ENCODE peak calls at places on chromosomes 13 and 19, in six cellular contexts. One of them, this sample, is unnamed.

GRCh38 chr13:42786696-42787095 is 5.3 kb downstream of the FAM216B start:
- DNase-seq in A549: no peak
- DNase-seq in Peyer's patch: no peak
- DNase-seq in PC-3: no peak
- DNase-seq in HCT116: no peak
- DNase-seq in uterus: no peak
- DNase-seq in this sample: no peak

GRCh38 chr19:8000298-8001038 is 5.0 kb downstream of the ELAVL1 start:
- DNase-seq in A549: no peak
- DNase-seq in uterus: no peak
- DNase-seq in PC-3: no peak
- DNase-seq in Peyer's patch: no peak
- DNase-seq in HCT116: no peak
- DNase-seq in this sample: no peak

GRCh38 chr19:31880283-31880682 is 465.1 kb upstream of the ZNF507 start:
- DNase-seq in A549: no peak
- DNase-seq in uterus: no peak
- DNase-seq in Peyer's patch: no peak
- DNase-seq in HCT116: no peak
- DNase-seq in PC-3: no peak
- DNase-seq in this sample: peak

GRCh38 chr13:40469581-40470282 is 196.7 kb downstream of the FOXO1 start:
- DNase-seq in HCT116: no peak
- DNase-seq in PC-3: no peak
- DNase-seq in A549: no peak
- DNase-seq in uterus: no peak
- DNase-seq in Peyer's patch: no peak
- DNase-seq in this sample: no peak

GRCh38 chr19:48348039-48348438 is 15.7 kb downstream of the TMEM143 start:
- DNase-seq in HCT116: no peak
- DNase-seq in uterus: no peak
- DNase-seq in PC-3: no peak
- DNase-seq in Peyer's patch: no peak
- DNase-seq in A549: no peak
- DNase-seq in this sample: no peak

GRCh38 chr19:48968179-48968661 is 3.1 kb downstream of the FTL start:
- DNase-seq in A549: peak
- DNase-seq in PC-3: no peak
- DNase-seq in Peyer's patch: no peak
- DNase-seq in HCT116: no peak
- DNase-seq in uterus: no peak
- DNase-seq in this sample: no peak

GRCh38 chr19:6947745-6948144 is 60.4 kb downstream of the ADGRE1 start:
- DNase-seq in A549: peak
- DNase-seq in Peyer's patch: no peak
- DNase-seq in HCT116: peak
- DNase-seq in uterus: no peak
- DNase-seq in PC-3: peak
- DNase-seq in this sample: no peak

GRCh38 chr13:41505209-41505835 is 48.0 kb downstream of the RGCC start:
- DNase-seq in HCT116: no peak
- DNase-seq in uterus: no peak
- DNase-seq in A549: no peak
- DNase-seq in Peyer's patch: no peak
- DNase-seq in PC-3: peak
- DNase-seq in this sample: no peak

GRCh38 chr13:113622791-113623490 is 35.1 kb downstream of the ATP4B start:
- DNase-seq in Peyer's patch: no peak
- DNase-seq in uterus: no peak
- DNase-seq in PC-3: no peak
- DNase-seq in HCT116: no peak
- DNase-seq in A549: no peak
- DNase-seq in this sample: peak

GRCh38 chr13:44373601-44374347 is at the start of gene SERP2:
- DNase-seq in uterus: peak
- DNase-seq in A549: no peak
- DNase-seq in HCT116: no peak
- DNase-seq in PC-3: no peak
- DNase-seq in Peyer's patch: no peak
- DNase-seq in this sample: peak

GRCh38 chr13:31172535-31172934 is 10.8 kb upstream of the HSPH1 start:
- DNase-seq in PC-3: peak
- DNase-seq in uterus: no peak
- DNase-seq in Peyer's patch: no peak
- DNase-seq in A549: peak
- DNase-seq in HCT116: peak
- DNase-seq in this sample: no peak

GRCh38 chr13:95234242-95234641 is 67.0 kb downstream of the ABCC4 start:
- DNase-seq in HCT116: no peak
- DNase-seq in A549: no peak
- DNase-seq in uterus: no peak
- DNase-seq in Peyer's patch: no peak
- DNase-seq in PC-3: no peak
- DNase-seq in this sample: no peak

GRCh38 chr13:32045963-32046785 is 14.6 kb downstream of the FRY start:
- DNase-seq in A549: no peak
- DNase-seq in uterus: peak
- DNase-seq in HCT116: no peak
- DNase-seq in Peyer's patch: no peak
- DNase-seq in PC-3: no peak
- DNase-seq in this sample: no peak

GRCh38 chr13:96020155-96020575 is 33.0 kb downstream of the UGGT2 start:
- DNase-seq in Peyer's patch: no peak
- DNase-seq in HCT116: peak
- DNase-seq in uterus: no peak
- DNase-seq in PC-3: peak
- DNase-seq in A549: peak
- DNase-seq in this sample: no peak

GRCh38 chr19:11535792-11536595 is 2.7 kb upstream of the CNN1 start:
- DNase-seq in HCT116: peak
- DNase-seq in uterus: peak
- DNase-seq in A549: peak
- DNase-seq in PC-3: peak
- DNase-seq in Peyer's patch: peak
- DNase-seq in this sample: peak

GRCh38 chr13:51632643-51633357 is 48.5 kb downstream of the WDFY2 start:
- DNase-seq in HCT116: no peak
- DNase-seq in Peyer's patch: no peak
- DNase-seq in PC-3: no peak
- DNase-seq in uterus: no peak
- DNase-seq in A549: no peak
- DNase-seq in this sample: no peak

GRCh38 chr19:44807162-44807561 is 1.7 kb upstream of the BCAM start:
- DNase-seq in uterus: no peak
- DNase-seq in HCT116: no peak
- DNase-seq in PC-3: peak
- DNase-seq in Peyer's patch: no peak
- DNase-seq in A549: peak
- DNase-seq in this sample: no peak

GRCh38 chr19:54478677-54479266 is 5.7 kb upstream of the CDC42EP5 start:
- DNase-seq in HCT116: peak
- DNase-seq in Peyer's patch: no peak
- DNase-seq in A549: no peak
- DNase-seq in PC-3: peak
- DNase-seq in uterus: no peak
- DNase-seq in this sample: no peak

GRCh38 chr19:10871711-10872550 is 578 bp downstream of the CARM1 start:
- DNase-seq in PC-3: peak
- DNase-seq in uterus: peak
- DNase-seq in Peyer's patch: no peak
- DNase-seq in HCT116: no peak
- DNase-seq in A549: no peak
- DNase-seq in this sample: peak

GRCh38 chr13:29767006-29767405 is 83.4 kb downstream of the UBL3 start:
- DNase-seq in HCT116: no peak
- DNase-seq in A549: no peak
- DNase-seq in Peyer's patch: no peak
- DNase-seq in uterus: no peak
- DNase-seq in PC-3: no peak
- DNase-seq in this sample: no peak

GRCh38 chr13:50098693-50099092 is 83.4 kb downstream of the KCNRG start:
- DNase-seq in uterus: no peak
- DNase-seq in HCT116: no peak
- DNase-seq in A549: no peak
- DNase-seq in PC-3: no peak
- DNase-seq in Peyer's patch: no peak
- DNase-seq in this sample: no peak

GRCh38 chr13:33109801-33110200 is 93.6 kb downstream of the KL start:
- DNase-seq in uterus: no peak
- DNase-seq in A549: no peak
- DNase-seq in HCT116: no peak
- DNase-seq in Peyer's patch: no peak
- DNase-seq in PC-3: no peak
- DNase-seq in this sample: no peak

GRCh38 chr19:3768015-3768747 is 3.8 kb downstream of the RAX2 start:
- DNase-seq in HCT116: no peak
- DNase-seq in PC-3: no peak
- DNase-seq in Peyer's patch: no peak
- DNase-seq in A549: no peak
- DNase-seq in uterus: no peak
- DNase-seq in this sample: no peak

GRCh38 chr13:25062479-25062878 is 33.5 kb upstream of the PABPC3 start:
- DNase-seq in Peyer's patch: no peak
- DNase-seq in uterus: no peak
- DNase-seq in A549: no peak
- DNase-seq in PC-3: peak
- DNase-seq in HCT116: no peak
- DNase-seq in this sample: no peak

GRCh38 chr19:18932216-18932841 is 8.7 kb downstream of the HOMER3 start:
- DNase-seq in HCT116: peak
- DNase-seq in Peyer's patch: peak
- DNase-seq in A549: peak
- DNase-seq in uterus: peak
- DNase-seq in PC-3: peak
- DNase-seq in this sample: peak

GRCh38 chr13:109779074-109779473 is 7.3 kb downstream of the IRS2 start:
- DNase-seq in Peyer's patch: no peak
- DNase-seq in uterus: no peak
- DNase-seq in A549: no peak
- DNase-seq in HCT116: no peak
- DNase-seq in PC-3: no peak
- DNase-seq in this sample: no peak

GRCh38 chr13:109779876-109780516 is 6.4 kb downstream of the IRS2 start:
- DNase-seq in Peyer's patch: no peak
- DNase-seq in A549: no peak
- DNase-seq in PC-3: no peak
- DNase-seq in uterus: no peak
- DNase-seq in HCT116: no peak
- DNase-seq in this sample: no peak

GRCh38 chr13:109781384-109782065 is 4.9 kb downstream of the IRS2 start:
- DNase-seq in HCT116: no peak
- DNase-seq in Peyer's patch: no peak
- DNase-seq in uterus: no peak
- DNase-seq in A549: no peak
- DNase-seq in PC-3: no peak
- DNase-seq in this sample: no peak

GRCh38 chr13:109782066-109782822 is 4.1 kb downstream of the IRS2 start:
- DNase-seq in PC-3: no peak
- DNase-seq in A549: no peak
- DNase-seq in Peyer's patch: no peak
- DNase-seq in uterus: no peak
- DNase-seq in HCT116: no peak
- DNase-seq in this sample: no peak

GRCh38 chr13:109780880-109781383 is 5.5 kb downstream of the IRS2 start:
- DNase-seq in Peyer's patch: no peak
- DNase-seq in A549: no peak
- DNase-seq in uterus: no peak
- DNase-seq in PC-3: no peak
- DNase-seq in HCT116: no peak
- DNase-seq in this sample: no peak
- H3K27ac ChIP-seq in Peyer's patch: no peak
- H3K27ac ChIP-seq in A549: peak
- H3K27ac ChIP-seq in uterus: no peak
- H3K27ac ChIP-seq in PC-3: peak
- H3K27ac ChIP-seq in HCT116: no peak
- H3K27ac ChIP-seq in this sample: no peak

GRCh38 chr13:78136966-78137365 is 218.3 kb upstream of the EDNRB start:
- DNase-seq in A549: no peak
- DNase-seq in uterus: no peak
- DNase-seq in PC-3: no peak
- DNase-seq in Peyer's patch: no peak
- DNase-seq in HCT116: no peak
- DNase-seq in this sample: no peak

GRCh38 chr13:78138756-78139155 is 220.1 kb upstream of the EDNRB start:
- DNase-seq in Peyer's patch: no peak
- DNase-seq in HCT116: no peak
- DNase-seq in PC-3: no peak
- DNase-seq in uterus: no peak
- DNase-seq in A549: no peak
- DNase-seq in this sample: no peak

GRCh38 chr13:78139765-78140164 is 221.1 kb upstream of the EDNRB start:
- DNase-seq in A549: no peak
- DNase-seq in HCT116: no peak
- DNase-seq in Peyer's patch: no peak
- DNase-seq in PC-3: no peak
- DNase-seq in uterus: no peak
- DNase-seq in this sample: no peak

GRCh38 chr13:78133511-78133910 is 214.9 kb upstream of the EDNRB start:
- DNase-seq in Peyer's patch: no peak
- DNase-seq in A549: no peak
- DNase-seq in uterus: no peak
- DNase-seq in PC-3: no peak
- DNase-seq in HCT116: no peak
- DNase-seq in this sample: no peak

GRCh38 chr13:78137404-78138142 is 218.9 kb upstream of the EDNRB start:
- DNase-seq in PC-3: peak
- DNase-seq in HCT116: peak
- DNase-seq in uterus: no peak
- DNase-seq in A549: peak
- DNase-seq in Peyer's patch: no peak
- DNase-seq in this sample: no peak
- TF ChIP-seq CTCF in PC-3: peak
- TF ChIP-seq CTCF in HCT116: peak
- TF ChIP-seq CTCF in uterus: peak
- TF ChIP-seq CTCF in A549: peak
- TF ChIP-seq CTCF in Peyer's patch: peak
- TF ChIP-seq CTCF in this sample: peak

GRCh38 chr13:94050686-94051085 is 428.8 kb downstream of the DCT start:
- DNase-seq in uterus: no peak
- DNase-seq in HCT116: no peak
- DNase-seq in A549: no peak
- DNase-seq in Peyer's patch: no peak
- DNase-seq in PC-3: no peak
- DNase-seq in this sample: no peak
- H3K27ac ChIP-seq in uterus: no peak
- H3K27ac ChIP-seq in HCT116: no peak
- H3K27ac ChIP-seq in A549: no peak
- H3K27ac ChIP-seq in Peyer's patch: no peak
- H3K27ac ChIP-seq in PC-3: no peak
- H3K27ac ChIP-seq in this sample: no peak

DNA sequence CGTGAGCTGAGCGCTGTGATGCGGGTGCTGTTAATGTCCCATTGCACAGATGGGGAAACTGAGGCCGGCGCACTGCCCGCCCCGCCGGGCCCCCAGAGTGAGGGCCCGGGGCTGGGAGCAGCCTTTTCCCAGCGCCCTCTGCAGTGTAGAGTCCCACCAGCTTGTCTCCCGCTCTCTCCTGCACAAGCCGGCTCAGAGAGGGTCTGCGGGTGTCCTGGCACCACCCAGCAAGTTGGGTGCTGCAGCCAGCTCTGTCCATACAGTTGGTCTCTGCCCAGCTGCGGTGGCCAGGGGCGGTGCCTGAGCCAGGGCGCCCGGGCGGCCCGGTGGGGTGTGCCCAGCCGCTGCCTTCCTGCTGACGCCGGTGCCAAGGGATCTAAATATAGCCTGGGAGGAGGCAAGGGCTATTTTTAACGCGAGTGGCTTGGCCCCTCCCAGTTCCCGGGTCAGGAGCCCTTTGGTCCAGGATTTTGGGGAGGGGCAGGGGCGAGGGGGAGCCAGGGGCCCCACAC is 19.3 kb downstream of the GADD45B start:
- DNase-seq in PC-3: peak
- DNase-seq in HCT116: no peak
- DNase-seq in A549: peak
- DNase-seq in Peyer's patch: no peak
- DNase-seq in uterus: peak
- DNase-seq in this sample: peak
- TF ChIP-seq CTCF in PC-3: no peak
- TF ChIP-seq CTCF in HCT116: no peak
- TF ChIP-seq CTCF in A549: no peak
- TF ChIP-seq CTCF in Peyer's patch: no peak
- TF ChIP-seq CTCF in uterus: no peak
- TF ChIP-seq CTCF in this sample: no peak

This sample was measured in left ventricle myocardium inferior.